ENCODE peak calls at places on chromosomes 6 and 20, in eight cellular contexts. K is tibial artery, F is GM20000, R is HepG2, G is heart right ventricle, Y is nephron progenitor cell, E is fibroblast of villous mesenchyme, T is upper lobe of left lung. P is an unnamed sample.

GRCh38 chr6:13725570-13725969 is 13.9 kb upstream of the RANBP9 start:
- DNase-seq in F (no peak), Y (no peak), R (no peak), T (peak), E (no peak), G (no peak), K (no peak), P (no peak)

GRCh38 chr6:134908906-134909516 is 40.9 kb downstream of the ALDH8A1 start:
- DNase-seq in Y (no peak), E (peak), K (peak), R (peak), T (peak), F (no peak), G (peak), P (no peak)

GRCh38 chr6:108948252-108948651 is 100.0 kb downstream of the ARMC2 start:
- DNase-seq in G (no peak), F (no peak), E (no peak), K (peak), T (no peak), R (no peak), Y (no peak), P (no peak)

GRCh38 chr6:26155066-26155925 is 68.1 kb downstream of the HFE start:
- DNase-seq in E (no peak), G (peak), T (peak), R (peak), F (no peak), K (no peak), Y (peak), P (no peak)

GRCh38 chr6:45997875-45998506 is 17.7 kb downstream of the CLIC5 start:
- DNase-seq in E (no peak), Y (no peak), K (no peak), G (no peak), T (peak), F (no peak), R (no peak), P (no peak)

GRCh38 chr6:109079981-109080380 is 14.7 kb downstream of the SESN1 start:
- DNase-seq in Y (no peak), R (no peak), F (no peak), K (peak), G (no peak), T (no peak), E (no peak), P (no peak)

GRCh38 chr6:47209632-47210031 is 100.1 kb downstream of the TNFRSF21 start:
- DNase-seq in T (no peak), Y (no peak), K (no peak), F (no peak), E (peak), R (no peak), G (peak), P (no peak)

GRCh38 chr6:165920896-165921671 is 246.6 kb downstream of the TBXT start:
- DNase-seq in G (no peak), K (no peak), T (no peak), Y (no peak), R (no peak), E (no peak), F (no peak), P (no peak)

GRCh38 chr6:73382462-73383113 is 12.0 kb upstream of the DDX43 start:
- DNase-seq in E (peak), R (no peak), F (no peak), T (no peak), G (no peak), Y (no peak), K (no peak), P (no peak)

GRCh38 chr20:25196701-25197120 is 1.2 kb downstream of the ENTPD6 start:
- DNase-seq in G (no peak), T (no peak), R (no peak), Y (peak), K (no peak), F (no peak), E (no peak), P (no peak)

GRCh38 chr20:32004963-32005362 is 5.3 kb upstream of the CCM2L start:
- DNase-seq in Y (no peak), G (no peak), K (no peak), R (no peak), T (no peak), E (peak), F (no peak), P (no peak)

GRCh38 chr6:47631248-47632196 is 66.9 kb upstream of the ADGRF4 start:
- DNase-seq in K (no peak), F (peak), G (no peak), R (peak), E (peak), T (no peak), Y (peak), P (no peak)

GRCh38 chr6:44002591-44003344 is 124.5 kb downstream of the MRPL14 start:
- DNase-seq in R (no peak), E (peak), F (peak), K (peak), G (peak), Y (peak), T (peak), P (peak)

GRCh38 chr6:24529985-24530384 is 35.2 kb downstream of the ALDH5A1 start:
- DNase-seq in Y (no peak), T (no peak), R (no peak), F (no peak), G (no peak), E (no peak), K (no peak), P (no peak)

GRCh38 chr6:74284266-74284665 is 588.3 kb downstream of the CD109 start:
- DNase-seq in T (no peak), G (no peak), K (no peak), F (no peak), R (no peak), E (peak), Y (no peak), P (no peak)

GRCh38 chr6:89375427-89375868 is 22.9 kb upstream of the UBE2J1 start:
- DNase-seq in F (peak), T (peak), Y (peak), R (peak), E (no peak), G (peak), K (no peak), P (no peak)

GRCh38 chr20:50834599-50835005 is 39.7 kb downstream of the BCAS4 start:
- DNase-seq in E (peak), G (no peak), Y (no peak), T (no peak), R (peak), K (no peak), F (no peak), P (no peak)

GRCh38 chr6:166257911-166258318 is 50.3 kb downstream of the PRR18 start:
- DNase-seq in G (no peak), K (no peak), R (no peak), F (no peak), Y (no peak), T (no peak), E (no peak), P (no peak)

GRCh38 chr20:53611449-53611894 is 17.8 kb upstream of the ZNF217 start:
- DNase-seq in E (peak), G (no peak), K (peak), Y (no peak), F (no peak), T (peak), R (no peak), P (no peak)

GRCh38 chr20:1992359-1992758 is 1.5 kb downstream of the PDYN start:
- DNase-seq in K (no peak), R (no peak), G (no peak), F (no peak), T (no peak), E (no peak), Y (no peak), P (no peak)

GRCh38 chr6:411402-412145 is 20.0 kb downstream of the IRF4 start:
- DNase-seq in T (peak), G (no peak), K (no peak), Y (peak), E (peak), R (no peak), F (no peak), P (no peak)

GRCh38 chr6:2583459-2583858 is 167.3 kb downstream of the MYLK4 start:
- DNase-seq in R (no peak), G (no peak), E (no peak), F (no peak), T (no peak), K (no peak), Y (no peak), P (no peak)

GRCh38 chr6:118725944-118726343 is 74.6 kb upstream of the CEP85L start:
- DNase-seq in R (no peak), F (no peak), K (no peak), Y (no peak), E (no peak), G (no peak), T (peak), P (no peak)
- TF ChIP-seq CTCF in R (no peak), F (no peak), K (no peak), Y (no peak), E (no peak), G (no peak), T (no peak), P (no peak)

DNA sequence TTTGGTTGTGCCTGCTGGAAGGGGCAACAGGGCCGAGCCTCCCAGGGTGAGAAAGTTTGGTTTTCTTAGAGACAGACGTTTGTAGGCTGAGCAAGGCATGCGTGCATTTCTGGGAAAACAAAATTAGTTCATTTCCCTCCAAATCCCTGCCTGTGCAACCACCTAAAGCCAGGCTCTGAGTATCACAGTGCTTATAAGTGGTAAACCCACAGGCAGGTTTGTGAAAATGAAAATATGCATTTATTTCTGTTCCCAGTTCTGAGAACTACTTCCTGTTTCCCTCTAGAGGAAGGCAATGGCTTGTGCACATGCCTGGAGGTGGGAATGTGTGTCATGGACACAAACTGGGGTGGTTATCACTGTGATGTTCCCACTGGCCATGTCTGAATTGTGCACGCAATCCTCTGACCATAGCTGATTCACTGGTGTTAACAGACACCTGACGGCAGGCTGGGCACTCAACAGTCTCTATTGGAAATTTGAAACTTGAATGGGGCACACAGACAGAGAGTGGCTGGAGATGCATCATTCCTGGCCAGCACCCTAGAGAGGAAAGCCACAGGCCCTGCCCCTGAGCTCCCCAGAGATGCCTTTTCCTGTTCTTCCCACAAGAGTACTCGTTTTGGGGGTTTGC is 26.3 kb downstream of the FAM110A start:
- DNase-seq in G (no peak), F (no peak), K (no peak), R (no peak), T (no peak), E (no peak), Y (no peak), P (no peak)
- TF ChIP-seq CTCF in G (no peak), F (no peak), K (no peak), R (no peak), T (no peak), E (no peak), Y (no peak), P (no peak)

GRCh38 chr6:76250666-76251065 is 178.2 kb upstream of the IMPG1 start:
- DNase-seq in R (no peak), F (no peak), K (no peak), G (no peak), T (no peak), Y (no peak), E (no peak), P (no peak)
- TF ChIP-seq CTCF in R (no peak), F (no peak), K (no peak), G (no peak), T (no peak), Y (no peak), E (no peak), P (no peak)

GRCh38 chr6:32148722-32149576 is 2.8 kb downstream of the PRRT1 start:
- DNase-seq in K (no peak), Y (no peak), T (peak), F (no peak), E (no peak), R (no peak), G (peak), P (no peak)
- TF ChIP-seq CTCF in K (no peak), Y (no peak), T (no peak), F (no peak), E (no peak), R (no peak), G (peak), P (no peak)

GRCh38 chr6:149648148-149649145 is at the start of gene KATNA1:
- DNase-seq in R (peak), T (peak), K (peak), E (peak), Y (peak), G (peak), F (peak), P (peak)
- TF ChIP-seq CTCF in R (peak), T (peak), K (no peak), E (no peak), Y (no peak), G (peak), F (no peak), P (no peak)

GRCh38 chr20:34538671-34539123 is 19.8 kb upstream of the MAP1LC3A start:
- DNase-seq in E (peak), T (peak), Y (peak), K (no peak), R (peak), G (peak), F (peak), P (no peak)

GRCh38 chr20:34537651-34538050 is 20.9 kb upstream of the MAP1LC3A start:
- DNase-seq in Y (no peak), F (no peak), T (no peak), K (no peak), R (no peak), G (no peak), E (no peak), P (no peak)

GRCh38 chr20:34534391-34535165 is 18.4 kb downstream of the DYNLRB1 start:
- DNase-seq in R (no peak), K (peak), T (no peak), F (no peak), Y (no peak), G (no peak), E (no peak), P (no peak)

GRCh38 chr20:34535301-34535840 is 19.1 kb downstream of the DYNLRB1 start:
- DNase-seq in T (no peak), E (no peak), F (no peak), K (no peak), G (no peak), R (no peak), Y (no peak), P (no peak)

DNA sequence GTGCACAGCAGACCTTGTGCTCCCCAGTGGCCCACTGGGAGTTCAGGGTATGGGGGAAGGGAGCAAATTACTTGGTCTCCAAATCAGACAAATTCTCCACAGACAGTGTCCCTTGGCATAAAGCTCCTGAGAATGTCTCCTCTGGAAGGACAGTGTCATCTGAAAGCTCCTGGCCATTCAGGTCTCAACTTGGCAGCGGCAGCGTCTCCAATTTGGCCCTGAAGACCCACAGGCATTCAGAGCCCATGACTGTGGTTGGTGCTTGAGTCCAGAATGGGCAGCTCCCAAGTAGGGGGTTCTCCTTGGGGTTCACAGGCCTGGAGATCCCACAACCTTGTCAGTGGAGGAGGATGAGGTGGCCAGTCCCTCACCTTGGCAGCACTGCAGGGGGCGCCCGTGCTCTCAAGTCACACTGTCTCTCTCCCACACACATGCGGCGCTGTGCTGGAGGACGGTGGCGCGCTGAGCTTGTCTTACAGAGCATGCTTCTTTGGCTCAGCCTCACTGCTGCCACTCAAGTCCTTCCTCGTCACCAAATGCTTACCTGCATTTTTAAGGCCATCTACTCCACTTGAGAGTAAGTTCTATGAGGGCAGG is 20.7 kb downstream of the DYNLRB1 start:
- DNase-seq in R (peak), T (peak), Y (peak), F (no peak), G (peak), K (no peak), E (peak), P (no peak)
- TF ChIP-seq CTCF in R (peak), T (peak), Y (peak), F (peak), G (peak), K (peak), E (peak), P (no peak)